ENCODE peak calls at places on chromosomes 3 and 15, in seven cellular contexts. One of them, this sample, is unnamed.
A peak's percentile ranks its signal among the peaks of the same experiment; 100 is the strongest.

GRCh38 chr3:156608601-156609000 is 53.7 kb upstream of the SSR3 start:
- DNase-seq in mesendoderm: no peak
- DNase-seq in trophoblast cell: no peak
- DNase-seq in IMR-90: no peak
- DNase-seq in H9: no peak
- DNase-seq in neuronal stem cell: no peak
- DNase-seq in mesenchymal stem cell: no peak
- DNase-seq in this sample: no peak

GRCh38 chr3:87987952-87988351 is 70.9 kb downstream of the CGGBP1 start:
- DNase-seq in neuronal stem cell: no peak
- DNase-seq in mesenchymal stem cell: no peak
- DNase-seq in trophoblast cell: no peak
- DNase-seq in H9: peak; percentile 50
- DNase-seq in mesendoderm: peak; percentile 81
- DNase-seq in IMR-90: no peak
- DNase-seq in this sample: no peak

GRCh38 chr15:82750831-82751181 is 41.1 kb upstream of the AP3B2 start:
- DNase-seq in mesendoderm: no peak
- DNase-seq in neuronal stem cell: no peak
- DNase-seq in IMR-90: no peak
- DNase-seq in H9: no peak
- DNase-seq in trophoblast cell: peak; percentile 39
- DNase-seq in mesenchymal stem cell: no peak
- DNase-seq in this sample: no peak

GRCh38 chr3:39413691-39414420 is 7.3 kb downstream of the RPSA start:
- DNase-seq in IMR-90: no peak
- DNase-seq in neuronal stem cell: no peak
- DNase-seq in mesenchymal stem cell: no peak
- DNase-seq in mesendoderm: no peak
- DNase-seq in trophoblast cell: no peak
- DNase-seq in H9: no peak
- DNase-seq in this sample: no peak

GRCh38 chr15:67862771-67863441 is 23.1 kb upstream of the RNU6-1 start:
- DNase-seq in neuronal stem cell: no peak
- DNase-seq in IMR-90: no peak
- DNase-seq in mesendoderm: no peak
- DNase-seq in H9: no peak
- DNase-seq in trophoblast cell: no peak
- DNase-seq in mesenchymal stem cell: no peak
- DNase-seq in this sample: no peak

GRCh38 chr3:64956619-64957018 is 268.8 kb upstream of the ADAMTS9 start:
- DNase-seq in mesenchymal stem cell: no peak
- DNase-seq in mesendoderm: no peak
- DNase-seq in H9: no peak
- DNase-seq in IMR-90: no peak
- DNase-seq in trophoblast cell: no peak
- DNase-seq in neuronal stem cell: no peak
- DNase-seq in this sample: no peak

GRCh38 chr15:70835415-70835814 is 18.5 kb downstream of the LARP6 start:
- DNase-seq in trophoblast cell: no peak
- DNase-seq in neuronal stem cell: no peak
- DNase-seq in H9: no peak
- DNase-seq in IMR-90: no peak
- DNase-seq in mesendoderm: no peak
- DNase-seq in mesenchymal stem cell: no peak
- DNase-seq in this sample: no peak

GRCh38 chr3:179995406-179995805 is 41.3 kb downstream of the PEX5L start:
- DNase-seq in neuronal stem cell: no peak
- DNase-seq in H9: no peak
- DNase-seq in mesenchymal stem cell: no peak
- DNase-seq in IMR-90: no peak
- DNase-seq in mesendoderm: no peak
- DNase-seq in trophoblast cell: no peak
- DNase-seq in this sample: no peak

GRCh38 chr3:171801738-171802600 is 8.3 kb downstream of the PLD1 start:
- DNase-seq in mesenchymal stem cell: peak; percentile 81
- DNase-seq in neuronal stem cell: no peak
- DNase-seq in H9: no peak
- DNase-seq in trophoblast cell: peak; percentile 60
- DNase-seq in mesendoderm: no peak
- DNase-seq in IMR-90: peak; percentile 93
- DNase-seq in this sample: no peak

GRCh38 chr15:90191344-90191687 is 9.8 kb upstream of the SEMA4B start:
- DNase-seq in neuronal stem cell: no peak
- DNase-seq in mesenchymal stem cell: no peak
- DNase-seq in mesendoderm: no peak
- DNase-seq in H9: no peak
- DNase-seq in trophoblast cell: no peak
- DNase-seq in IMR-90: no peak
- DNase-seq in this sample: no peak

DNA sequence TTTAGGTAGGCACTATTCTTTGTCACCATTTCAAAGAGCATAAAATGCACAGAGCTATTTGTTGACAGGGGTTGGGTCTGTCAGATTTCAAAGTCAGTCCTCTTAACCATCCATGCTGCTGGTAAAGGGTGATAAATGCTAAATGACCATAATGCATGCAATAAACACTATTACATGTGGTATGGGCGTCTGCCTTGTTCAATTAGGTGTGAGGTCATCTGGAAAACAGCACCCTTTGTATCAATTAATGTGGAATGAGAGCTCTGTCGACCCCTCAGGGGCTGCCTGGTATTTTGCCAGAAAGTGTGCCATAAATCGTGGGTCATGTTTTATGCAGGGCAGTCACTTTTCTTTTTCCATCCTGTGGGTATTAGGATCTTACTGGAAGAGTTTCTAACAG is 235.6 kb downstream of the SV2B start:
- DNase-seq in neuronal stem cell: no peak
- DNase-seq in IMR-90: no peak
- DNase-seq in H9: no peak
- DNase-seq in mesenchymal stem cell: no peak
- DNase-seq in mesendoderm: no peak
- DNase-seq in trophoblast cell: no peak
- DNase-seq in this sample: no peak
- H2AK5ac ChIP-seq in neuronal stem cell: no peak overlapping the region
- H2AK5ac ChIP-seq in IMR-90: no peak overlapping the region
- H2AK5ac ChIP-seq in H9: no peak overlapping the region
- H2AK5ac ChIP-seq in mesenchymal stem cell: no peak overlapping the region
- H2AK5ac ChIP-seq in mesendoderm: no peak overlapping the region
- H2AK5ac ChIP-seq in trophoblast cell: no peak overlapping the region
- H2AK5ac ChIP-seq in this sample: no peak overlapping the region

GRCh38 chr3:42162462-42162861 is 71.3 kb downstream of the TRAK1 start:
- DNase-seq in mesendoderm: no peak
- DNase-seq in neuronal stem cell: no peak
- DNase-seq in mesenchymal stem cell: no peak
- DNase-seq in IMR-90: no peak
- DNase-seq in trophoblast cell: peak; percentile 48
- DNase-seq in H9: no peak
- DNase-seq in this sample: no peak

GRCh38 chr3:42157915-42158538 is 66.9 kb downstream of the TRAK1 start:
- DNase-seq in IMR-90: peak; percentile 12
- DNase-seq in mesendoderm: no peak
- DNase-seq in mesenchymal stem cell: no peak
- DNase-seq in neuronal stem cell: no peak
- DNase-seq in trophoblast cell: peak; percentile 46
- DNase-seq in H9: no peak
- DNase-seq in this sample: no peak

GRCh38 chr3:42161050-42161935 is 70.1 kb downstream of the TRAK1 start:
- DNase-seq in H9: no peak
- DNase-seq in neuronal stem cell: no peak
- DNase-seq in mesenchymal stem cell: peak; percentile 37
- DNase-seq in mesendoderm: no peak
- DNase-seq in IMR-90: peak; percentile 50
- DNase-seq in trophoblast cell: peak; percentile 68
- DNase-seq in this sample: no peak

GRCh38 chr3:42159706-42160472 is 68.7 kb downstream of the TRAK1 start:
- DNase-seq in mesenchymal stem cell: peak; percentile 34
- DNase-seq in H9: peak; percentile 97
- DNase-seq in trophoblast cell: peak; percentile 25
- DNase-seq in mesendoderm: peak; percentile 98
- DNase-seq in IMR-90: no peak
- DNase-seq in neuronal stem cell: peak; percentile 51
- DNase-seq in this sample: peak; percentile 82

GRCh38 chr3:42159147-42159546 is 68.0 kb downstream of the TRAK1 start:
- DNase-seq in mesendoderm: no peak
- DNase-seq in trophoblast cell: no peak
- DNase-seq in IMR-90: no peak
- DNase-seq in neuronal stem cell: no peak
- DNase-seq in H9: no peak
- DNase-seq in mesenchymal stem cell: no peak
- DNase-seq in this sample: no peak
- H2AK5ac ChIP-seq in mesendoderm: no peak overlapping the region
- H2AK5ac ChIP-seq in trophoblast cell: no peak overlapping the region
- H2AK5ac ChIP-seq in IMR-90: no peak overlapping the region
- H2AK5ac ChIP-seq in neuronal stem cell: no peak overlapping the region
- H2AK5ac ChIP-seq in H9: no peak overlapping the region
- H2AK5ac ChIP-seq in mesenchymal stem cell: no peak overlapping the region
- H2AK5ac ChIP-seq in this sample: no peak overlapping the region

DNA sequence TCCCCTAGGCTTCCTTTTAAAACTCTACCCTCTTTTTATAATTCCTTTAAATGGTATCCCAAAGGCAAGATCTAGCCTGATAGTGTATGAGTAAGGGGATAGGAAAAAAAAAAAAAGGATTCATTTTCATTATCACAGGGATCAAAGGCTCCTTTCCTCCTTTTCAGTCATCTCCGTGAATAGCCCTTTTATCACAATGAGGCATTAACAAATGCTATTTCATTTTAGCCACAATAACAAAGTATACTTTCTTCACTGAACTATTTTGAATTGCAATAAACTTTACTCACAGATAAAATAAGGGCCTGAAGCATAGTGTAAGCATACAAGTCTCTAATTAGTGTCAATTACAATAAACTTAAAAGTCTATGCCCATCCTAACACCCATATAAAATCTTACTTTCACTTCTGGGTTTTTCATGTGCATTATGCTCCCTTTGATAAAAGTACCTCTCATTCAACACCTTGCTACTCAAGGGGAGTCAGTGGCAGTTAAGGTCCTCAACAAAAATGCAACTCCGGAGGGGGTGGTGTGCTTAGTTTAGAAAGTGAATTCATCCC is 8.6 kb downstream of the HIGD1A start:
- DNase-seq in neuronal stem cell: no peak
- DNase-seq in trophoblast cell: no peak
- DNase-seq in mesendoderm: no peak
- DNase-seq in H9: no peak
- DNase-seq in mesenchymal stem cell: no peak
- DNase-seq in IMR-90: no peak
- DNase-seq in this sample: no peak
- H2AK5ac ChIP-seq in neuronal stem cell: no peak overlapping the region
- H2AK5ac ChIP-seq in trophoblast cell: no peak overlapping the region
- H2AK5ac ChIP-seq in mesendoderm: no peak overlapping the region
- H2AK5ac ChIP-seq in H9: no peak overlapping the region
- H2AK5ac ChIP-seq in mesenchymal stem cell: no peak overlapping the region
- H2AK5ac ChIP-seq in IMR-90: no peak overlapping the region
- H2AK5ac ChIP-seq in this sample: no peak overlapping the region

DNA sequence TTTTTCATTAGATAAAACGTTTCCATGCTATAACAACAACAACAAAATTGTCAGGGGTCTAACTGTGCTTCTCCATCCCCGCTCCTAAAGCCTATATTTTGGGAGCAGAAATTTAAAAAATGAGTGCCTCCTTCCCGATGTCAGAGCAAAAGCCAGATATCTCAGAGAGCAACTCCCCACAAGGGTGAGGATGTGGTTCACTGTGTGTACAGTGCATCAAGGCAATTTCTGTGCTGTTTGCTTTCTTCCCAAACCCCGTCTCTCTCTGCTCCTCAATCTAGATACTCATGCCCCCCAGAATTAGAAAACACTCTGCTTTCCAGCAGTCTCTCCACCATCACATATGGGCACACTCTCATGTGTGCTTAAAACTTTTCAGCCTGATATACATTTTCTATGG is 76.7 kb upstream of the MBNL1 start:
- DNase-seq in mesenchymal stem cell: no peak
- DNase-seq in H9: no peak
- DNase-seq in neuronal stem cell: no peak
- DNase-seq in mesendoderm: no peak
- DNase-seq in trophoblast cell: no peak
- DNase-seq in IMR-90: no peak
- DNase-seq in this sample: no peak
- H2AK5ac ChIP-seq in mesenchymal stem cell: no peak overlapping the region
- H2AK5ac ChIP-seq in H9: no peak overlapping the region
- H2AK5ac ChIP-seq in neuronal stem cell: no peak overlapping the region
- H2AK5ac ChIP-seq in mesendoderm: no peak overlapping the region
- H2AK5ac ChIP-seq in trophoblast cell: no peak overlapping the region
- H2AK5ac ChIP-seq in IMR-90: no peak overlapping the region
- H2AK5ac ChIP-seq in this sample: no peak overlapping the region

DNA sequence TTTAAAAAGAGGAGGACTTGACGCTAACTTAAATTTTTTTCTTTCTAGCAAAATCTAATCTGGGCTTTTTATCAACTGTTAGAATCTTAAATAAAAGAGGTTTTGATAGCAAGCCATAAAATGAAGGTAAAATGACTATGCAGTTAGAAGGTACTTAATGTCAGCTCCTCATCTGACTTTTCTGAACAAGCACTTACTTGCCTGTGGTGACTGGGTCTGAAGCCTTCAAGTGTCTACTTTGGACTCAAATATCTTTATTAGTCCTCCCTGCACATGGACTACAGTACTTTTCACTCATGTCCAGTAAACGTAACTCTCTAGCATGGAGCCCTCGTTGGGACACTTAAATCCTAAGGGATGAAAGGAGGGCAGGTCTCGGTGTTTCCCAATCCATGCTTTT is 135.9 kb downstream of the P2RY1 start:
- DNase-seq in trophoblast cell: no peak
- DNase-seq in neuronal stem cell: no peak
- DNase-seq in mesendoderm: no peak
- DNase-seq in IMR-90: no peak
- DNase-seq in H9: no peak
- DNase-seq in mesenchymal stem cell: no peak
- DNase-seq in this sample: no peak
- H2AK5ac ChIP-seq in trophoblast cell: no peak overlapping the region
- H2AK5ac ChIP-seq in neuronal stem cell: no peak overlapping the region
- H2AK5ac ChIP-seq in mesendoderm: no peak overlapping the region
- H2AK5ac ChIP-seq in IMR-90: no peak overlapping the region
- H2AK5ac ChIP-seq in H9: no peak overlapping the region
- H2AK5ac ChIP-seq in mesenchymal stem cell: no peak overlapping the region
- H2AK5ac ChIP-seq in this sample: no peak overlapping the region

DNA sequence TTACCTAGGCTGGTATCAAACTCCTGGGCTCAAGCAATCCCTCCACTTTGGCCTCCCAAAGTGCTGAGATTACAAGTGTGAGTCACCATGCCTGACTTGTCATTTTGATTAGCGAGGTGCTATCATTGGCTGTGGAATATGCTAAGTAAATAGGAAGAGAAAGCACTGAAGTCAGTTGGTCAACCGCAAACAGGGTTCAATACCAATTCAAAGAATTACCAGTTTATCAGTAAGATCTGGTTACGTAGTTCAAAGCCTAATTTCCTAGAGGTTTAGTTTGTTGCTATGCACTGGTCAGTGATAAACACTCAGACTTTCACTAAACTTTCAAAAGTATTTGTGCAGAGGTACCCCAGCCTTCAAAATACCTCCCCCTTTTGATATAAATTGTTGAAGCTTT is 29.5 kb downstream of the GLB1 start:
- DNase-seq in mesenchymal stem cell: peak; percentile 37
- DNase-seq in IMR-90: peak; percentile 81
- DNase-seq in H9: no peak
- DNase-seq in trophoblast cell: peak; percentile 36
- DNase-seq in mesendoderm: peak; percentile 23
- DNase-seq in neuronal stem cell: no peak
- DNase-seq in this sample: no peak
- H2AK5ac ChIP-seq in mesenchymal stem cell: no peak overlapping the region
- H2AK5ac ChIP-seq in IMR-90: no peak overlapping the region
- H2AK5ac ChIP-seq in H9: no peak overlapping the region
- H2AK5ac ChIP-seq in trophoblast cell: no peak overlapping the region
- H2AK5ac ChIP-seq in mesendoderm: no peak overlapping the region
- H2AK5ac ChIP-seq in neuronal stem cell: no peak overlapping the region
- H2AK5ac ChIP-seq in this sample: no peak overlapping the region

This sample was measured in H1.